ENCODE peak calls at places on chromosomes 1 and 21, in ten cellular contexts. S is SW480; R is NCI-H1694 treated with DMSO at 0.1 percent for 48 hours; W is CD8-positive, alpha-beta T cell; N is NCI-H1105; Q is C1 segment of cervical spinal cord; V is GM23248; Z is dermis blood vessel endothelial cell; P is NCI-H446 treated with DMSO at 0.1 percent for 48 hours; K is frontal cortex. D is an unnamed sample.

GRCh38 chr21:38956791-38957571 is 151.3 kb downstream of the ETS2 start:
- DNase-seq in S (peak; percentile 23), R (no peak), W (no peak), N (peak; percentile 96), Q (no peak), V (peak; percentile 49), Z (no peak), P (no peak), K (no peak), D (no peak)

GRCh38 chr1:68551459-68551858 is 54.6 kb upstream of the DEPDC1 start:
- DNase-seq in S (no peak), R (no peak), W (no peak), N (no peak), Q (no peak), V (no peak), Z (peak; percentile 14), P (no peak), K (no peak), D (no peak)

GRCh38 chr1:1054099-1054700 is 19.9 kb downstream of the RNF223 start:
- DNase-seq in S (no peak), R (no peak), W (no peak), N (no peak), Q (no peak), V (no peak), Z (no peak), P (no peak), K (no peak), D (no peak)

GRCh38 chr1:109490029-109490933 is 3.6 kb upstream of the CYB561D1 start:
- DNase-seq in S (peak; percentile 38), R (peak; percentile 53), W (peak; percentile 78), N (peak; percentile 35), Q (peak; percentile 33), V (peak; percentile 78), Z (peak; percentile 83), P (no peak), K (peak; percentile 65), D (peak; percentile 78)

GRCh38 chr21:38306833-38307232 is 50.0 kb downstream of the KCNJ15 start:
- DNase-seq in S (no peak), R (no peak), W (no peak), N (no peak), Q (no peak), V (peak; percentile 97), Z (peak; percentile 45), P (no peak), K (no peak), D (no peak)

GRCh38 chr1:68916227-68916853 is 419.5 kb upstream of the DEPDC1 start:
- DNase-seq in S (peak; percentile 31), R (peak; percentile 81), W (no peak), N (no peak), Q (no peak), V (peak; percentile 30), Z (no peak), P (peak; percentile 81), K (no peak), D (no peak)

GRCh38 chr1:26913754-26914619 is at the start of gene NR0B2:
- DNase-seq in S (peak; percentile 13), R (no peak), W (no peak), N (peak; percentile 99), Q (no peak), V (no peak), Z (no peak), P (no peak), K (no peak), D (peak; percentile 57)

GRCh38 chr1:5312870-5313269 is 658.5 kb downstream of the AJAP1 start:
- DNase-seq in S (no peak), R (no peak), W (no peak), N (no peak), Q (no peak), V (no peak), Z (no peak), P (no peak), K (no peak), D (no peak)

GRCh38 chr1:16367258-16367967 is 371 bp downstream of the SZRD1 start:
- DNase-seq in S (peak; percentile 82), R (no peak), W (peak; percentile 81), N (peak; percentile 79), Q (peak; percentile 86), V (peak; percentile 93), Z (peak; percentile 85), P (peak; percentile 86), K (peak; percentile 80), D (peak; percentile 56)

GRCh38 chr1:39898648-39899603 is 2.8 kb downstream of the MYCL start:
- DNase-seq in S (peak; percentile 88), R (peak; percentile 100), W (no peak), N (peak; percentile 65), Q (peak; percentile 40), V (peak; percentile 27), Z (peak; percentile 87), P (peak; percentile 46), K (peak; percentile 76), D (peak; percentile 72)